ENCODE peak calls at places on chromosomes 7 and 10, in six cellular contexts. One of them, this sample, is unnamed.
A peak's percentile ranks its signal among the peaks of the same experiment; 100 is the strongest.

GRCh38 chr10:120156614-120157274 is 264.2 kb downstream of the SEC23IP start:
- DNase-seq in NB4: no peak
- DNase-seq in MM.1S: no peak
- DNase-seq in uterus: no peak
- DNase-seq in cardiac fibroblast: no peak
- DNase-seq in GM23248: no peak
- DNase-seq in this sample: no peak

GRCh38 chr10:59563506-59563905 is 146.1 kb downstream of the SLC16A9 start:
- DNase-seq in NB4: no peak
- DNase-seq in MM.1S: no peak
- DNase-seq in uterus: no peak
- DNase-seq in cardiac fibroblast: no peak
- DNase-seq in GM23248: peak; percentile 41
- DNase-seq in this sample: no peak

GRCh38 chr7:138460649-138461607 is 869 bp downstream of the TRIM24 start:
- DNase-seq in NB4: peak; percentile 89
- DNase-seq in MM.1S: peak; percentile 81
- DNase-seq in uterus: peak; percentile 36
- DNase-seq in cardiac fibroblast: peak; percentile 51
- DNase-seq in GM23248: peak; percentile 80
- DNase-seq in this sample: peak; percentile 54

GRCh38 chr7:27423290-27423689 is 180.7 kb downstream of the EVX1 start:
- DNase-seq in NB4: no peak
- DNase-seq in MM.1S: no peak
- DNase-seq in uterus: peak; percentile 66
- DNase-seq in cardiac fibroblast: no peak
- DNase-seq in GM23248: peak; percentile 67
- DNase-seq in this sample: no peak

GRCh38 chr7:34320926-34321609 is 336.9 kb upstream of the NPSR1 start:
- DNase-seq in NB4: peak; percentile 68
- DNase-seq in MM.1S: peak; percentile 69
- DNase-seq in uterus: peak; percentile 22
- DNase-seq in cardiac fibroblast: peak; percentile 80
- DNase-seq in GM23248: peak; percentile 80
- DNase-seq in this sample: peak; percentile 29

GRCh38 chr7:47039089-47039648 is 542.7 kb downstream of the TNS3 start:
- DNase-seq in NB4: no peak
- DNase-seq in MM.1S: no peak
- DNase-seq in uterus: no peak
- DNase-seq in cardiac fibroblast: no peak
- DNase-seq in GM23248: no peak
- DNase-seq in this sample: no peak

GRCh38 chr7:54811925-54812264 is 52.9 kb upstream of the SEC61G start:
- DNase-seq in NB4: no peak
- DNase-seq in MM.1S: no peak
- DNase-seq in uterus: no peak
- DNase-seq in cardiac fibroblast: peak; percentile 53
- DNase-seq in GM23248: peak; percentile 26
- DNase-seq in this sample: no peak

GRCh38 chr10:77582710-77583115 is 54.9 kb downstream of the KCNMA1 start:
- DNase-seq in NB4: peak; percentile 91
- DNase-seq in MM.1S: no peak
- DNase-seq in uterus: no peak
- DNase-seq in cardiac fibroblast: peak; percentile 58
- DNase-seq in GM23248: peak; percentile 78
- DNase-seq in this sample: no peak

GRCh38 chr7:33334349-33334748 is 205.0 kb downstream of the BBS9 start:
- DNase-seq in NB4: peak; percentile 30
- DNase-seq in MM.1S: no peak
- DNase-seq in uterus: no peak
- DNase-seq in cardiac fibroblast: peak; percentile 52
- DNase-seq in GM23248: peak; percentile 22
- DNase-seq in this sample: no peak

GRCh38 chr10:122159159-122159970 is 111.7 kb upstream of the BTBD16 start:
- DNase-seq in NB4: no peak
- DNase-seq in MM.1S: no peak
- DNase-seq in uterus: no peak
- DNase-seq in cardiac fibroblast: no peak
- DNase-seq in GM23248: no peak
- DNase-seq in this sample: no peak

GRCh38 chr7:47228386-47229014 is 353.4 kb downstream of the TNS3 start:
- DNase-seq in NB4: peak; percentile 69
- DNase-seq in MM.1S: no peak
- DNase-seq in uterus: no peak
- DNase-seq in cardiac fibroblast: no peak
- DNase-seq in GM23248: no peak
- DNase-seq in this sample: no peak

GRCh38 chr7:43646603-43647313 is 63.9 kb downstream of the STK17A start:
- DNase-seq in NB4: no peak
- DNase-seq in MM.1S: peak; percentile 55
- DNase-seq in uterus: no peak
- DNase-seq in cardiac fibroblast: peak; percentile 45
- DNase-seq in GM23248: peak; percentile 90
- DNase-seq in this sample: no peak

GRCh38 chr10:100184426-100185219 is 1.2 kb downstream of the ERLIN1 start:
- DNase-seq in NB4: peak; percentile 87
- DNase-seq in MM.1S: peak; percentile 18
- DNase-seq in uterus: no peak
- DNase-seq in cardiac fibroblast: peak; percentile 27
- DNase-seq in GM23248: peak; percentile 54
- DNase-seq in this sample: no peak

GRCh38 chr10:5614081-5614721 is 52.2 kb downstream of the ASB13 start:
- DNase-seq in NB4: no peak
- DNase-seq in MM.1S: no peak
- DNase-seq in uterus: no peak
- DNase-seq in cardiac fibroblast: peak; percentile 56
- DNase-seq in GM23248: peak; percentile 55
- DNase-seq in this sample: no peak

GRCh38 chr7:140267381-140268226 is 90.8 kb upstream of the KDM7A start:
- DNase-seq in NB4: no peak
- DNase-seq in MM.1S: no peak
- DNase-seq in uterus: no peak
- DNase-seq in cardiac fibroblast: no peak
- DNase-seq in GM23248: no peak
- DNase-seq in this sample: no peak

GRCh38 chr7:75565129-75565528 is 73.0 kb downstream of the SPDYE5 start:
- DNase-seq in NB4: no peak
- DNase-seq in MM.1S: no peak
- DNase-seq in uterus: no peak
- DNase-seq in cardiac fibroblast: peak; percentile 90
- DNase-seq in GM23248: peak; percentile 91
- DNase-seq in this sample: no peak

GRCh38 chr10:128072941-128073615 is 53.1 kb downstream of the MKI67 start:
- DNase-seq in NB4: no peak
- DNase-seq in MM.1S: no peak
- DNase-seq in uterus: no peak
- DNase-seq in cardiac fibroblast: no peak
- DNase-seq in GM23248: no peak
- DNase-seq in this sample: no peak

GRCh38 chr7:45684910-45685618 is 110.9 kb downstream of the ADCY1 start:
- DNase-seq in NB4: no peak
- DNase-seq in MM.1S: no peak
- DNase-seq in uterus: no peak
- DNase-seq in cardiac fibroblast: no peak
- DNase-seq in GM23248: no peak
- DNase-seq in this sample: no peak

GRCh38 chr7:23520582-23520981 is 11.2 kb downstream of the TRA2A start:
- DNase-seq in NB4: peak; percentile 42
- DNase-seq in MM.1S: no peak
- DNase-seq in uterus: no peak
- DNase-seq in cardiac fibroblast: no peak
- DNase-seq in GM23248: no peak
- DNase-seq in this sample: no peak

GRCh38 chr7:131620673-131621609 is 64.5 kb upstream of the PODXL start:
- DNase-seq in NB4: no peak
- DNase-seq in MM.1S: no peak
- DNase-seq in uterus: no peak
- DNase-seq in cardiac fibroblast: peak; percentile 47
- DNase-seq in GM23248: no peak
- DNase-seq in this sample: no peak

GRCh38 chr7:34675749-34676374 is 17.8 kb downstream of the NPSR1 start:
- DNase-seq in NB4: peak; percentile 48
- DNase-seq in MM.1S: peak; percentile 56
- DNase-seq in uterus: no peak
- DNase-seq in cardiac fibroblast: peak; percentile 20
- DNase-seq in GM23248: peak; percentile 33
- DNase-seq in this sample: no peak

GRCh38 chr7:126213876-126214275 is 1038.9 kb downstream of the GRM8 start:
- DNase-seq in NB4: no peak
- DNase-seq in MM.1S: no peak
- DNase-seq in uterus: no peak
- DNase-seq in cardiac fibroblast: no peak
- DNase-seq in GM23248: no peak
- DNase-seq in this sample: no peak

GRCh38 chr7:91940171-91940570 is 491 bp upstream of the AKAP9 start:
- DNase-seq in NB4: peak; percentile 77
- DNase-seq in MM.1S: peak; percentile 44
- DNase-seq in uterus: peak; percentile 20
- DNase-seq in cardiac fibroblast: peak; percentile 27
- DNase-seq in GM23248: peak; percentile 55
- DNase-seq in this sample: no peak

GRCh38 chr7:91941450-91941849 is 788 bp downstream of the AKAP9 start:
- DNase-seq in NB4: peak; percentile 77
- DNase-seq in MM.1S: peak; percentile 76
- DNase-seq in uterus: no peak
- DNase-seq in cardiac fibroblast: peak; percentile 26
- DNase-seq in GM23248: peak; percentile 49
- DNase-seq in this sample: peak; percentile 42

GRCh38 chr7:91940572-91941341 is at the start of gene AKAP9:
- DNase-seq in NB4: peak; percentile 96
- DNase-seq in MM.1S: peak; percentile 91
- DNase-seq in uterus: peak; percentile 79
- DNase-seq in cardiac fibroblast: peak; percentile 78
- DNase-seq in GM23248: peak; percentile 93
- DNase-seq in this sample: peak; percentile 91

GRCh38 chr7:91945476-91945875 is 4.8 kb downstream of the AKAP9 start:
- DNase-seq in NB4: peak; percentile 75
- DNase-seq in MM.1S: no peak
- DNase-seq in uterus: no peak
- DNase-seq in cardiac fibroblast: peak; percentile 81
- DNase-seq in GM23248: peak; percentile 88
- DNase-seq in this sample: no peak

DNA sequence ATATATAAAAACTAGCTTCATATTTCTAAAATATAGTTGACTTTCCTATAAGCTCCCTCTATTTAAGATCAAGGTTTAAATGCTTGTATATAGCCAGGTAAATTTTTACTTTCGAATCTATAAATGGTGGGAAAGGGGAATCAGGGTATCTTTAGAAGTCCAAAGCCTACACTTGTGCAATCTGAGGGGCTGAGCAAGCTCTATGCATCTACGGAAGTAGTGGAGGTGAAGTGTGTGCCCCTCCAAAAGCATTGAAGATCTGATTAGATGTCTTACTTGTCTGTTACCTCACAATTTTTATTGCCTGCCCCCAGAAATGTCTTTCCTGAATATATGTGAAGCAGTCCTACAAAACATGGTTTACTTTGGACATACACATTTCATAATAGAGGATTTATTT is 1.6 kb downstream of the AKAP9 start:
- DNase-seq in NB4: peak; percentile 50
- DNase-seq in MM.1S: no peak
- DNase-seq in uterus: no peak
- DNase-seq in cardiac fibroblast: no peak
- DNase-seq in GM23248: peak; percentile 5
- DNase-seq in this sample: no peak
- H3K4me3 ChIP-seq in NB4: peak overlapping the region; percentile 88
- H3K4me3 ChIP-seq in MM.1S: peak overlapping the region; percentile 73
- H3K4me3 ChIP-seq in uterus: peak overlapping the region; percentile 73
- H3K4me3 ChIP-seq in cardiac fibroblast: no peak overlapping the region
- H3K4me3 ChIP-seq in GM23248: peak overlapping the region; percentile 91
- H3K4me3 ChIP-seq in this sample: peak overlapping the region; percentile 85

DNA sequence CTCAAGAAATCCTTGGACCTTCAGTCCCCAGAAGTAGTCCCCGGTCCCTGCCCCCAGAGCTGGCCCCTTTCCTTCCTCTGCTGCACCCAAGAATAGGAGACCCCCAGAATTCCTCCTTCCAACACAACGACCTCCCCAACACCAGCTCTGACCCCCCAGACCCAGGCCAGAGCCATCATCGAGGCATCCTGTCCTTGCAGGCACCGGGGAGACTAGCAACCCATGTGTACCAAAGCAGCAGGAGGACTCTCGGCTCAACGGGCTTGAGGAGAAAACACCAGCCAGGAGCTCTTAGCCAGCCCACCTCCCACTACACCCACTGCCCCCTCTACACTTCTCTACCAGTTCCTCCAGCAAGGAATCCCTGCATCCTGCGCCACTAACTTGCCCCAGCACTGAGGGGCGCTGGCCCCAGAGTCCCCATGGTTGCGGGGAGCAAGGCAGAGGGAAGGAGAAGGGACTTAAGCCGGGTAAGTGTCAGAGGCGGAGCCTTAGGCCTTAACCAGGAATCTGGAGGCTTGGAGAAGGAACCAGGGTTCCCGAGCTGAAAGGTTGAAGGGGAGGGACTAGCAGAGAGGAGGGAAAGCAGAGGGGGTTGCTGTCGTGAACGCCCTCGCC is 3.9 kb downstream of the GRID1 start:
- DNase-seq in NB4: no peak
- DNase-seq in MM.1S: no peak
- DNase-seq in uterus: no peak
- DNase-seq in cardiac fibroblast: no peak
- DNase-seq in GM23248: no peak
- DNase-seq in this sample: no peak
- H3K4me3 ChIP-seq in NB4: no peak overlapping the region
- H3K4me3 ChIP-seq in MM.1S: no peak overlapping the region
- H3K4me3 ChIP-seq in uterus: no peak overlapping the region
- H3K4me3 ChIP-seq in cardiac fibroblast: no peak overlapping the region
- H3K4me3 ChIP-seq in GM23248: no peak overlapping the region
- H3K4me3 ChIP-seq in this sample: peak overlapping the region; percentile 32

GRCh38 chr10:31263903-31264302 is 55.1 kb upstream of the ZEB1 start:
- DNase-seq in NB4: no peak
- DNase-seq in MM.1S: no peak
- DNase-seq in uterus: no peak
- DNase-seq in cardiac fibroblast: no peak
- DNase-seq in GM23248: peak; percentile 19
- DNase-seq in this sample: no peak

GRCh38 chr10:31262672-31263071 is 56.3 kb upstream of the ZEB1 start:
- DNase-seq in NB4: no peak
- DNase-seq in MM.1S: no peak
- DNase-seq in uterus: no peak
- DNase-seq in cardiac fibroblast: peak; percentile 92
- DNase-seq in GM23248: peak; percentile 51
- DNase-seq in this sample: no peak

GRCh38 chr10:31261502-31262311 is 57.3 kb upstream of the ZEB1 start:
- DNase-seq in NB4: no peak
- DNase-seq in MM.1S: no peak
- DNase-seq in uterus: no peak
- DNase-seq in cardiac fibroblast: peak; percentile 61
- DNase-seq in GM23248: peak; percentile 89
- DNase-seq in this sample: no peak
- H3K4me3 ChIP-seq in NB4: no peak overlapping the region
- H3K4me3 ChIP-seq in MM.1S: no peak overlapping the region
- H3K4me3 ChIP-seq in uterus: peak overlapping the region; percentile 9
- H3K4me3 ChIP-seq in cardiac fibroblast: no peak overlapping the region
- H3K4me3 ChIP-seq in GM23248: peak overlapping the region; percentile 59
- H3K4me3 ChIP-seq in this sample: peak overlapping the region; percentile 39

DNA sequence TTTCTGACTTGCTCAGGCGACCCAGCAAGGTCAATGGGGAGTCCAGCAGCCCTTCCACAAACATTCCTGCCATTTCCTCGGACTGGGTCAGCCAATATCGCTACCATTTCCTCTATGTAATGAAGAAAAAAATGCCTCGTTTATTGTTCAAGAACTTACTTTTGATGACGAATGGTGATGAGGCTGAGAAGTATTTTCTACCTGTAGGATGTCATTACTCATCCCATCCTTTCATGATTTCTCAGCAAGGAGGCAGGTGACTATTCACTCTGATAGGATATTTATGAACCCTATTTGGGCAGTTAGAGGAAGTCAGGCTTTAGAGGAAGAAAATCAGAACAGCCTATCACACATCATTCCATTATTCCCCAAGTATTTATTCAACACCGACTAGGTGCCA is 178.6 kb downstream of the FANK1 start:
- DNase-seq in NB4: no peak
- DNase-seq in MM.1S: no peak
- DNase-seq in uterus: no peak
- DNase-seq in cardiac fibroblast: no peak
- DNase-seq in GM23248: no peak
- DNase-seq in this sample: no peak
- H3K4me3 ChIP-seq in NB4: no peak overlapping the region
- H3K4me3 ChIP-seq in MM.1S: no peak overlapping the region
- H3K4me3 ChIP-seq in uterus: no peak overlapping the region
- H3K4me3 ChIP-seq in cardiac fibroblast: no peak overlapping the region
- H3K4me3 ChIP-seq in GM23248: no peak overlapping the region
- H3K4me3 ChIP-seq in this sample: no peak overlapping the region

This sample was measured in left ventricle myocardium inferior.